ENCODE peak calls at places on chromosomes 11 and 22, in ten cellular contexts. S is left lung, Y is neural crest cell, K is GM20000, U is psoas muscle, M is cardiac fibroblast, G is RWPE1, D is PC-3, H is GM13977, L is Peyer's patch. B is an unnamed sample.

GRCh38 chr11:128628343-128628673 is 41.0 kb upstream of the ETS1 start:
- DNase-seq in S (no peak), K (no peak), Y (no peak), D (no peak), H (no peak), G (no peak), M (no peak), L (no peak), U (no peak), B (no peak)

GRCh38 chr11:287821-288327 is 1.1 kb upstream of the PGGHG start:
- DNase-seq in M (no peak), Y (no peak), S (peak), K (peak), G (no peak), D (no peak), U (peak), H (no peak), L (peak), B (peak)

GRCh38 chr11:8934735-8935478 is 2.2 kb upstream of the C11orf16 start:
- DNase-seq in M (peak), D (peak), G (peak), S (no peak), Y (no peak), L (no peak), K (no peak), H (no peak), U (no peak), B (no peak)

GRCh38 chr22:25357056-25357455 is 137.6 kb downstream of the CRYBB2 start:
- DNase-seq in G (no peak), U (no peak), K (no peak), L (no peak), S (no peak), D (no peak), H (no peak), Y (no peak), M (no peak), B (no peak)

GRCh38 chr22:45638834-45639746 is 32.5 kb upstream of the ATXN10 start:
- DNase-seq in L (no peak), S (peak), D (peak), G (peak), K (no peak), U (peak), H (no peak), M (peak), Y (no peak), B (no peak)

GRCh38 chr22:17695986-17696385 is 57.4 kb downstream of the BCL2L13 start:
- DNase-seq in H (no peak), G (no peak), U (no peak), M (no peak), Y (no peak), L (no peak), D (no peak), S (no peak), K (no peak), B (no peak)

GRCh38 chr22:26172389-26172990 is 3.2 kb downstream of the SEZ6L start:
- DNase-seq in L (no peak), Y (peak), K (peak), G (peak), U (peak), D (peak), M (peak), S (no peak), H (peak), B (no peak)

GRCh38 chr22:33112606-33113005 is 54.4 kb upstream of the SYN3 start:
- DNase-seq in Y (no peak), U (no peak), G (no peak), K (no peak), L (no peak), D (no peak), S (no peak), H (no peak), M (no peak), B (no peak)

GRCh38 chr11:129143335-129143734 is 48.8 kb downstream of the ARHGAP32 start:
- DNase-seq in K (no peak), L (peak), D (peak), H (no peak), Y (peak), M (peak), S (peak), U (peak), G (peak), B (no peak)

GRCh38 chr11:19419021-19419750 is 178.4 kb upstream of the E2F8 start:
- DNase-seq in G (no peak), Y (no peak), U (no peak), M (peak), S (no peak), H (no peak), D (peak), L (no peak), K (no peak), B (no peak)

GRCh38 chr22:22207845-22208564 is 36.6 kb upstream of the VPREB1 start:
- DNase-seq in D (peak), Y (peak), H (peak), M (peak), L (peak), S (peak), G (peak), U (peak), K (peak), B (peak)

GRCh38 chr11:28701760-28702449 is 593.7 kb downstream of the METTL15 start:
- DNase-seq in M (peak), Y (no peak), K (no peak), G (peak), U (no peak), H (no peak), D (peak), S (no peak), L (no peak), B (no peak)

GRCh38 chr22:23401111-23401909 is 178.8 kb downstream of the IGLL1 start:
- DNase-seq in K (no peak), D (no peak), U (no peak), S (peak), L (no peak), Y (no peak), H (no peak), M (peak), G (peak), B (no peak)

GRCh38 chr11:65083134-65083833 is 556 bp downstream of the CDCA5 start:
- DNase-seq in U (no peak), Y (no peak), G (no peak), L (no peak), D (no peak), M (no peak), S (no peak), K (no peak), H (no peak), B (no peak)

GRCh38 chr11:74280494-74280893 is 30.9 kb downstream of the P4HA3 start:
- DNase-seq in H (no peak), G (no peak), L (no peak), Y (no peak), K (no peak), S (no peak), U (no peak), D (peak), M (no peak), B (no peak)

GRCh38 chr22:46775364-46775758 is 12.9 kb downstream of the TBC1D22A start:
- DNase-seq in G (no peak), S (no peak), D (no peak), K (no peak), U (no peak), L (no peak), Y (no peak), H (no peak), M (no peak), B (no peak)

GRCh38 chr11:75311858-75312288 is 39.6 kb downstream of the ARRB1 start:
- DNase-seq in L (no peak), S (peak), K (no peak), D (no peak), H (no peak), M (peak), Y (no peak), U (peak), G (no peak), B (no peak)

GRCh38 chr22:26671317-26672059 is 14.1 kb downstream of the MIAT start:
- DNase-seq in G (peak), K (peak), S (peak), U (peak), H (peak), L (peak), M (no peak), D (no peak), Y (no peak), B (peak)

GRCh38 chr22:37661160-37661924 is 2.8 kb downstream of the PDXP start:
- DNase-seq in Y (no peak), D (peak), L (no peak), U (no peak), K (no peak), H (no peak), S (no peak), M (peak), G (no peak), B (no peak)

GRCh38 chr11:122494171-122494570 is 161.4 kb upstream of the UBASH3B start:
- DNase-seq in D (peak), M (no peak), K (no peak), U (no peak), G (no peak), L (no peak), Y (no peak), S (no peak), H (no peak), B (no peak)

GRCh38 chr11:64684357-64684756 is 38.6 kb downstream of the NRXN2 start:
- DNase-seq in U (no peak), S (no peak), G (peak), K (no peak), H (no peak), M (no peak), Y (no peak), L (no peak), D (no peak), B (no peak)

GRCh38 chr11:67071420-67072284 is 15.0 kb downstream of the RHOD start:
- DNase-seq in M (peak), K (peak), D (peak), H (peak), S (peak), L (peak), G (no peak), Y (peak), U (peak), B (peak)

GRCh38 chr22:27879923-27880322 is 39.1 kb downstream of the PITPNB start:
- DNase-seq in Y (peak), D (peak), U (no peak), K (peak), S (no peak), M (peak), L (no peak), G (peak), H (peak), B (no peak)

GRCh38 chr11:119999220-119999619 is 138.7 kb downstream of the TRIM29 start:
- DNase-seq in H (no peak), D (peak), S (no peak), K (no peak), L (no peak), U (no peak), Y (no peak), M (no peak), G (peak), B (no peak)

GRCh38 chr11:14908214-14908880 is 16.3 kb upstream of the CYP2R1 start:
- DNase-seq in D (peak), M (peak), S (no peak), U (no peak), H (peak), G (peak), L (peak), K (peak), Y (no peak), B (no peak)

GRCh38 chr11:67406969-67407699 is 3.3 kb downstream of the TBC1D10C start:
- DNase-seq in K (no peak), Y (no peak), H (no peak), G (no peak), S (no peak), U (no peak), M (no peak), L (peak), D (no peak), B (no peak)

GRCh38 chr11:75714211-75714610 is 3.4 kb upstream of the MOGAT2 start:
- DNase-seq in Y (no peak), D (no peak), L (no peak), S (no peak), U (no peak), H (no peak), K (no peak), G (no peak), M (no peak), B (no peak)

GRCh38 chr11:64771861-64772260 is 6.5 kb downstream of the SF1 start:
- DNase-seq in U (no peak), G (no peak), K (peak), D (no peak), M (no peak), L (no peak), Y (no peak), H (peak), S (no peak), B (no peak)

GRCh38 chr22:28808716-28809355 is 8.5 kb upstream of the XBP1 start:
- DNase-seq in G (no peak), K (no peak), S (no peak), D (no peak), L (no peak), M (no peak), H (no peak), U (no peak), Y (no peak), B (no peak)

GRCh38 chr11:34644669-34645406 is 23.9 kb downstream of the EHF start:
- DNase-seq in U (no peak), S (no peak), K (no peak), G (peak), M (peak), L (no peak), Y (no peak), H (no peak), D (no peak), B (no peak)

GRCh38 chr11:22343411-22344032 is 5.3 kb downstream of the SLC17A6 start:
- DNase-seq in Y (no peak), H (no peak), D (no peak), M (no peak), U (no peak), G (no peak), K (no peak), S (no peak), L (no peak), B (no peak)

GRCh38 chr22:42322562-42322926 is 52.1 kb upstream of the TCF20 start:
- DNase-seq in H (no peak), L (no peak), G (no peak), M (no peak), K (no peak), S (no peak), Y (no peak), U (no peak), D (no peak), B (no peak)

GRCh38 chr11:19258651-19259230 is 18.0 kb upstream of the E2F8 start:
- DNase-seq in G (no peak), D (no peak), L (no peak), M (no peak), U (no peak), K (no peak), Y (no peak), H (no peak), S (no peak), B (no peak)

GRCh38 chr11:1812801-1813200 is 22.0 kb upstream of the SYT8 start:
- DNase-seq in L (no peak), U (no peak), H (no peak), S (no peak), K (no peak), Y (no peak), G (no peak), D (no peak), M (no peak), B (no peak)

GRCh38 chr11:64765291-64765803 is 5.6 kb upstream of the PYGM start:
- DNase-seq in S (peak), G (no peak), D (no peak), L (peak), M (no peak), K (no peak), Y (no peak), U (peak), H (no peak), B (no peak)

GRCh38 chr11:109039611-109040010 is 374.7 kb downstream of the DDX10 start:
- DNase-seq in Y (no peak), U (no peak), L (no peak), G (no peak), M (no peak), S (no peak), H (no peak), D (no peak), K (no peak), B (no peak)

GRCh38 chr11:60914620-60915249 is 777 bp downstream of the TMEM109 start:
- DNase-seq in K (peak), Y (peak), D (peak), H (peak), G (peak), S (no peak), M (peak), U (peak), L (peak), B (peak)

GRCh38 chr11:134033276-134033675 is 35.6 kb upstream of the JAM3 start:
- DNase-seq in K (no peak), L (no peak), G (no peak), S (no peak), M (no peak), U (no peak), Y (no peak), H (no peak), D (no peak), B (no peak)

GRCh38 chr11:134032501-134033091 is 36.3 kb upstream of the JAM3 start:
- DNase-seq in M (no peak), S (no peak), H (no peak), L (no peak), K (no peak), G (no peak), Y (no peak), U (no peak), D (no peak), B (no peak)

GRCh38 chr11:134028368-134028920 is 40.4 kb upstream of the JAM3 start:
- DNase-seq in M (no peak), S (no peak), G (no peak), Y (no peak), H (no peak), K (no peak), L (no peak), D (no peak), U (no peak), B (no peak)

GRCh38 chr11:134032031-134032430 is 36.8 kb upstream of the JAM3 start:
- DNase-seq in D (no peak), Y (no peak), K (no peak), S (no peak), U (no peak), M (no peak), G (no peak), L (no peak), H (no peak), B (no peak)

DNA sequence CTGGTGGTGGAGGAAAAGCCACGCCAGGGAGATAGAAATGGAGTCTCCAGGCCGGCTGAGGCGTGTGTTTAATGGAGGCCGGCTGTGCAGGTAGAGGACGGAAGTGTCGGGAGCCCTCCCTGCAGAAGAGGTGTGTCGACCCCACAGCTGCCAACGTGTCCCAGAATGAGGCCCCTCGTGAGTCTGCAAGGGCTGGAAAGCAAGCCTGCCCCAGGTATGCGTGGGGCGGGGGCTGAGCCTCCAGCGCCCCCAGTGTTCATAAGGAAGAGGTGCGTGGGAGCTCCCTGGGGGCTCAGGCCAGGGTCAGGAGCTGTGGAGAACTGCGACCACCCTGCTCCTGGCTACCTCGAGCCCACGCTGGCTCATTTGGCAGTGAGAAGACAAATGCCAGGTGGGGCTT is 38.0 kb upstream of the JAM3 start:
- DNase-seq in S (no peak), Y (no peak), G (no peak), H (no peak), L (no peak), K (no peak), U (no peak), M (no peak), D (no peak), B (no peak)
- TF ChIP-seq CTCF in S (no peak), Y (no peak), G (no peak), H (peak), L (no peak), K (no peak), U (no peak), M (no peak), D (peak), B (no peak)

GRCh38 chr22:38700789-38701628 is at the start of gene JOSD1:
- DNase-seq in U (peak), D (peak), H (peak), S (peak), L (peak), Y (peak), K (peak), M (peak), G (peak), B (peak)
- TF ChIP-seq CTCF in U (no peak), D (no peak), H (no peak), S (no peak), L (peak), Y (no peak), K (no peak), M (no peak), G (no peak), B (no peak)

DNA sequence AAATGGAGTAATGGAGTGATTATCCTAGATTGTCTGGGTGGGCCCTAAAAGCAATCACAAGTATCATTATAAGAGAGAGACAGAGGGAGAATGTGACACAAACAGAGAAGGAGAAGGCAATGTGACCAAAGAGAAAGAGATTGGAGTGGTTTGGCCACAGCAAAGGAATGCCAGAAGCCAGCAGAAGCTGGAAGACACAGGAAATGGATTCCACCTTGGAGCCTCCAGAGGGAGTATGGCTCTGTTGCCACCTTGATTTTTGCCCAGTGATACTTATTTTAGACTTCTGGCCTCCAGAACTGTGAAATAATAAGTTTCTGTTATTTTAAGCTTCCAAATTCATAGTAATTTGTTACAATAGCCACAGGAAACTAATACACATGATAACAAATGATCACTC is 36.8 kb upstream of the OR5P2 start:
- DNase-seq in U (no peak), S (no peak), K (no peak), Y (no peak), M (no peak), L (no peak), G (no peak), H (no peak), D (no peak), B (no peak)
- TF ChIP-seq CTCF in U (no peak), S (no peak), K (no peak), Y (no peak), M (no peak), L (no peak), G (no peak), H (no peak), D (no peak), B (no peak)

GRCh38 chr11:6667733-6668374 is 12.2 kb upstream of the DCHS1 start:
- DNase-seq in Y (no peak), G (peak), D (peak), H (no peak), M (peak), L (no peak), U (no peak), K (no peak), S (no peak), B (no peak)
- TF ChIP-seq CTCF in Y (peak), G (peak), D (peak), H (peak), M (peak), L (peak), U (peak), K (no peak), S (peak), B (peak)

GRCh38 chr11:59187587-59187986 is 15.7 kb downstream of the DTX4 start:
- DNase-seq in D (no peak), G (no peak), L (no peak), K (no peak), M (peak), Y (no peak), U (peak), S (peak), H (no peak), B (no peak)

GRCh38 chr11:59187020-59187419 is 15.1 kb downstream of the DTX4 start:
- DNase-seq in U (no peak), K (no peak), Y (no peak), G (no peak), M (no peak), L (no peak), H (no peak), S (no peak), D (no peak), B (no peak)

GRCh38 chr11:59184876-59185275 is 12.9 kb downstream of the DTX4 start:
- DNase-seq in S (no peak), Y (peak), D (no peak), K (no peak), U (no peak), G (no peak), L (no peak), M (no peak), H (no peak), B (no peak)

GRCh38 chr11:59185412-59185811 is 13.5 kb downstream of the DTX4 start:
- DNase-seq in H (no peak), Y (no peak), L (no peak), D (no peak), M (peak), K (no peak), S (no peak), G (no peak), U (no peak), B (no peak)

DNA sequence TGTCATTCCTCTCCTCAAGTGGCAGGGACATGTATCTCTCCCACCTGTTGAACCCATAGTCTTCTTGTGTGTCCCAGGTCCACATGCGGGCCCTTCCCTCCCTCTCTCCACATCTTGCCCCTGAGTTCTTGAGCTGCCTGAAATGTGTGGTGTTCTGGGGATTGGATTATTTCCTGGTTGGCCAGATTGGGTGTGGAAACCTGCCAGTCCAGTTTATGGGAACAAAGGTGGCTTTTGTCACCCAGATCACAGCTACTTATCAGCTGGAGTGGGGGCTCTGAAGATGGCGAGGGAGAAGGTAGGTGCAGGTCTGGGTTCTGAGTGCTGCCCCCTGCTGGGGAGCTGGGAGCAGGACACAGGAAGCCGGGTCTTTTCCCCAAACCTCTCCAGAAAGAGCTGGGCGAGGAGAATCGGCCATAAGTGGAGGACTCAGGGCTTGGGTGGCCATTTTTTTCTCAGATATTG is 14.2 kb downstream of the DTX4 start:
- DNase-seq in D (peak), M (no peak), S (peak), G (peak), Y (peak), L (peak), K (peak), U (no peak), H (peak), B (peak)
- TF ChIP-seq CTCF in D (peak), M (peak), S (peak), G (peak), Y (peak), L (no peak), K (peak), U (peak), H (peak), B (peak)

B was measured in natural killer cell.